ENCODE peak calls at places on chromosomes 1 and 21, in ten cellular contexts. Q is kidney tubule cell; C is caudate nucleus; E is stimulated activated CD4-positive, alpha-beta T cell treated with anti-CD3 and anti-CD28 coated beads, Interleukin-1b, Interleukin-23, amount 100 ng/mL, for 48 hours; I is amniotic stem cell; N is T follicular helper cell; R is aorta; D is sigmoid colon; L is NCI-H345; X is astrocyte of the spinal cord. B is an unnamed sample.
A peak's percentile ranks its signal among the peaks of the same experiment; 100 is the strongest.

GRCh38 chr1:75640137-75640536 is 29.2 kb upstream of the SLC44A5 start:
- DNase-seq in L (no peak), E (no peak), R (no peak), Q (no peak), N (no peak), I (no peak), D (no peak), C (no peak), X (no peak), B (no peak)

GRCh38 chr1:235783148-235783776 is 83.4 kb downstream of the LYST start:
- DNase-seq in C (no peak), Q (peak; percentile 53), X (peak; percentile 71), L (peak; percentile 52), D (no peak), E (no peak), I (peak; percentile 33), R (no peak), N (no peak), B (peak; percentile 24)

GRCh38 chr21:34204481-34205439 is 131.4 kb downstream of the MRPS6 start:
- DNase-seq in Q (no peak), X (peak; percentile 35), I (no peak), D (no peak), N (no peak), R (no peak), E (no peak), C (no peak), L (peak; percentile 84), B (no peak)

GRCh38 chr1:61561666-61562065 is 163.3 kb downstream of the TM2D1 start:
- DNase-seq in N (no peak), L (no peak), X (peak; percentile 18), Q (peak; percentile 26), I (no peak), R (no peak), D (no peak), E (no peak), C (no peak), B (no peak)

GRCh38 chr1:15344380-15344779 is 65.3 kb upstream of the EFHD2 start:
- DNase-seq in X (no peak), R (no peak), Q (no peak), I (no peak), L (no peak), C (no peak), N (no peak), E (no peak), D (no peak), B (no peak)

GRCh38 chr21:29904359-29905282 is 35.2 kb downstream of the GRIK1 start:
- DNase-seq in L (no peak), C (no peak), R (no peak), D (no peak), E (no peak), I (no peak), X (peak; percentile 50), Q (peak; percentile 3), N (no peak), B (no peak)

GRCh38 chr1:12063141-12064072 is at the start of gene TNFRSF8:
- DNase-seq in R (no peak), E (peak; percentile 79), L (peak; percentile 5), I (no peak), C (no peak), X (no peak), N (no peak), Q (no peak), D (no peak), B (no peak)

GRCh38 chr1:61851849-61852692 is 109.8 kb downstream of the PATJ start:
- DNase-seq in N (no peak), D (no peak), L (peak; percentile 44), X (peak; percentile 79), C (no peak), E (no peak), Q (peak; percentile 59), I (peak; percentile 56), R (no peak), B (no peak)

GRCh38 chr1:109529895-109530456 is 9.7 kb upstream of the GPR61 start:
- DNase-seq in Q (no peak), C (no peak), E (no peak), D (no peak), X (no peak), I (no peak), L (no peak), N (no peak), R (no peak), B (no peak)

GRCh38 chr1:25559996-25560395 is 16.6 kb downstream of the LDLRAP1 start:
- DNase-seq in L (no peak), R (no peak), D (no peak), I (no peak), E (no peak), X (no peak), Q (no peak), N (no peak), C (no peak), B (no peak)

B was measured in BJ.